ENCODE peak calls at places on chromosomes 6 and 20, in eight cellular contexts. P is GF-D8; Z is activated CD4-positive, CD25-positive, alpha-beta regulatory T cell; H is smooth muscle cell of the brain vasculature; T is H4; Q is stimulated activated CD4-positive, alpha-beta T cell treated with anti-CD3 and anti-CD28 coated beads, Interleukin-4, amount 100 ng/mL, for 4 hours; O is AG04450; Y is mammary epithelial cell. X is an unnamed sample.

GRCh38 chr20:23138226-23138625 is 52.1 kb upstream of the CD93 start:
- DNase-seq in P (no peak), Z (no peak), H (no peak), T (no peak), Q (no peak), O (no peak), Y (no peak), X (no peak)

GRCh38 chr20:50169329-50169823 is 15.9 kb upstream of the PEDS1 start:
- DNase-seq in P (peak), Z (peak), H (no peak), T (peak), Q (peak), O (peak), Y (peak), X (peak)

GRCh38 chr20:25033250-25033940 is 24.5 kb downstream of the ACSS1 start:
- DNase-seq in P (no peak), Z (no peak), H (no peak), T (no peak), Q (no peak), O (no peak), Y (no peak), X (no peak)

GRCh38 chr6:40931927-40932326 is 107.1 kb downstream of the UNC5CL start:
- DNase-seq in P (no peak), Z (no peak), H (no peak), T (no peak), Q (no peak), O (no peak), Y (peak), X (no peak)

GRCh38 chr6:152727507-152727906 is 23.1 kb upstream of the VIP start:
- DNase-seq in P (no peak), Z (no peak), H (no peak), T (no peak), Q (no peak), O (no peak), Y (no peak), X (no peak)

GRCh38 chr20:22652685-22653568 is 68.6 kb upstream of the FOXA2 start:
- DNase-seq in P (no peak), Z (no peak), H (no peak), T (peak), Q (no peak), O (no peak), Y (no peak), X (no peak)

GRCh38 chr20:51876511-51876910 is 74.2 kb upstream of the SALL4 start:
- DNase-seq in P (no peak), Z (no peak), H (no peak), T (no peak), Q (no peak), O (no peak), Y (no peak), X (no peak)

GRCh38 chr6:158630944-158631616 is 13.5 kb downstream of the DYNLT1 start:
- DNase-seq in P (no peak), Z (no peak), H (no peak), T (no peak), Q (no peak), O (no peak), Y (peak), X (no peak)

GRCh38 chr20:40809361-40809760 is 120.3 kb upstream of the MAFB start:
- DNase-seq in P (no peak), Z (no peak), H (no peak), T (no peak), Q (no peak), O (no peak), Y (no peak), X (no peak)

GRCh38 chr6:73491371-73491770 is 29.5 kb downstream of the EEF1A1 start:
- DNase-seq in P (no peak), Z (no peak), H (no peak), T (no peak), Q (no peak), O (no peak), Y (no peak), X (no peak)

GRCh38 chr20:37943501-37944455 is 40.9 kb downstream of the VSTM2L start:
- DNase-seq in P (no peak), Z (no peak), H (no peak), T (no peak), Q (no peak), O (no peak), Y (no peak), X (no peak)

GRCh38 chr6:158760618-158761250 is 58.4 kb downstream of the EZR start:
- DNase-seq in P (no peak), Z (no peak), H (no peak), T (no peak), Q (no peak), O (no peak), Y (no peak), X (no peak)

GRCh38 chr20:3134151-3134550 is 25.5 kb downstream of the FASTKD5 start:
- DNase-seq in P (no peak), Z (no peak), H (no peak), T (no peak), Q (no peak), O (peak), Y (no peak), X (no peak)

GRCh38 chr6:70028246-70028645 is 161.9 kb downstream of the COL19A1 start:
- DNase-seq in P (no peak), Z (no peak), H (no peak), T (no peak), Q (no peak), O (no peak), Y (no peak), X (no peak)

GRCh38 chr6:37667050-37667814 is 30.5 kb downstream of the MDGA1 start:
- DNase-seq in P (no peak), Z (no peak), H (no peak), T (no peak), Q (no peak), O (peak), Y (no peak), X (no peak)

GRCh38 chr6:148146717-148147116 is 195.9 kb upstream of the SASH1 start:
- DNase-seq in P (no peak), Z (peak), H (no peak), T (no peak), Q (peak), O (no peak), Y (peak), X (no peak)

GRCh38 chr6:87879144-87879861 is 168.3 kb upstream of the SPACA1 start:
- DNase-seq in P (no peak), Z (no peak), H (no peak), T (peak), Q (no peak), O (no peak), Y (no peak), X (no peak)

GRCh38 chr6:54428437-54428836 is 120.2 kb downstream of the TINAG start:
- DNase-seq in P (no peak), Z (no peak), H (no peak), T (no peak), Q (no peak), O (no peak), Y (no peak), X (no peak)

GRCh38 chr6:70709826-70710225 is 42.1 kb downstream of the SMAP1 start:
- DNase-seq in P (no peak), Z (no peak), H (no peak), T (peak), Q (no peak), O (peak), Y (peak), X (no peak)

X was measured in frontal cortex.